ENCODE peak calls at places on chromosomes 13 and 19, in four cellular contexts. D, K, R and B are unnamed samples.

GRCh38 chr19:33440682-33441081 is 67.2 kb downstream of the CEBPG start:
- DNase-seq in D (no peak), K (peak), R (peak), B (peak)

GRCh38 chr13:65926750-65927171 is 1303.4 kb downstream of the PCDH9 start:
- DNase-seq in D (no peak), K (peak), R (no peak), B (no peak)

GRCh38 chr13:113982296-113982661 is 8.4 kb upstream of the C13orf46 start:
- DNase-seq in D (no peak), K (no peak), R (peak), B (peak)

GRCh38 chr19:31351212-31352193 is 2.3 kb upstream of the TSHZ3 start:
- DNase-seq in D (peak), K (no peak), R (peak), B (peak)

GRCh38 chr13:25069236-25069635 is 26.7 kb upstream of the PABPC3 start:
- DNase-seq in D (no peak), K (no peak), R (no peak), B (no peak)

GRCh38 chr19:850221-850978 is 1.7 kb upstream of the ELANE start:
- DNase-seq in D (peak), K (peak), R (peak), B (peak)

GRCh38 chr19:9645466-9645865 is 24.4 kb upstream of the ZNF561 start:
- DNase-seq in D (no peak), K (no peak), R (no peak), B (no peak)

GRCh38 chr13:27923794-27924528 is 4.2 kb downstream of the PDX1 start:
- DNase-seq in D (no peak), K (no peak), R (no peak), B (no peak)

GRCh38 chr13:44364601-44365000 is 9.0 kb upstream of the SERP2 start:
- DNase-seq in D (no peak), K (no peak), R (no peak), B (no peak)

GRCh38 chr19:2549701-2550191 is 73.8 kb downstream of the GADD45B start:
- DNase-seq in D (no peak), K (peak), R (peak), B (peak)

GRCh38 chr19:39208175-39208795 is 4.2 kb upstream of the SYCN start:
- DNase-seq in D (no peak), K (no peak), R (no peak), B (no peak)

GRCh38 chr19:58311345-58311744 is 6.2 kb downstream of the ERVK3-1 start:
- DNase-seq in D (no peak), K (no peak), R (no peak), B (no peak)

GRCh38 chr13:112877496-112877895 is 91.5 kb upstream of the MCF2L start:
- DNase-seq in D (no peak), K (peak), R (peak), B (peak)

GRCh38 chr19:44782729-44783128 is 5.0 kb downstream of the CBLC start:
- DNase-seq in D (no peak), K (no peak), R (no peak), B (no peak)

GRCh38 chr19:1249298-1249989 is 1.1 kb downstream of the MIDN start:
- DNase-seq in D (peak), K (peak), R (peak), B (peak)

GRCh38 chr19:20558571-20558970 is 7.0 kb downstream of the ZNF737 start:
- DNase-seq in D (no peak), K (no peak), R (no peak), B (no peak)

GRCh38 chr19:737591-738093 is 13.3 kb upstream of the MISP start:
- DNase-seq in D (peak), K (no peak), R (peak), B (peak)

GRCh38 chr19:10009269-10009665 is 1.0 kb downstream of the COL5A3 start:
- DNase-seq in D (peak), K (no peak), R (peak), B (no peak)

GRCh38 chr13:77701305-77701704 is 3.8 kb downstream of the SLAIN1 start:
- DNase-seq in D (no peak), K (no peak), R (no peak), B (no peak)

GRCh38 chr13:61255035-61255796 is 160.4 kb downstream of the PCDH20 start:
- DNase-seq in D (no peak), K (no peak), R (no peak), B (no peak)

GRCh38 chr13:84653915-84654534 is 771.8 kb upstream of the SLITRK1 start:
- DNase-seq in D (no peak), K (no peak), R (no peak), B (no peak)

GRCh38 chr19:11797491-11797890 is 832 bp upstream of the ZNF491 start:
- DNase-seq in D (peak), K (peak), R (peak), B (peak)

GRCh38 chr19:5880604-5881078 is 10.3 kb upstream of the FUT5 start:
- DNase-seq in D (no peak), K (peak), R (peak), B (no peak)
- H3K27ac ChIP-seq in D (no peak), K (no peak), R (peak), B (no peak)

GRCh38 chr13:108662528-108662927 is 33.1 kb downstream of the MYO16 start:
- DNase-seq in D (no peak), K (no peak), R (no peak), B (no peak)
- H3K27ac ChIP-seq in D (no peak), K (no peak), R (no peak), B (no peak)

GRCh38 chr19:18283338-18283737 is 1.9 kb upstream of the JUND start:
- DNase-seq in D (no peak), K (no peak), R (no peak), B (no peak)
- H3K27ac ChIP-seq in D (no peak), K (peak), R (peak), B (peak)

DNA sequence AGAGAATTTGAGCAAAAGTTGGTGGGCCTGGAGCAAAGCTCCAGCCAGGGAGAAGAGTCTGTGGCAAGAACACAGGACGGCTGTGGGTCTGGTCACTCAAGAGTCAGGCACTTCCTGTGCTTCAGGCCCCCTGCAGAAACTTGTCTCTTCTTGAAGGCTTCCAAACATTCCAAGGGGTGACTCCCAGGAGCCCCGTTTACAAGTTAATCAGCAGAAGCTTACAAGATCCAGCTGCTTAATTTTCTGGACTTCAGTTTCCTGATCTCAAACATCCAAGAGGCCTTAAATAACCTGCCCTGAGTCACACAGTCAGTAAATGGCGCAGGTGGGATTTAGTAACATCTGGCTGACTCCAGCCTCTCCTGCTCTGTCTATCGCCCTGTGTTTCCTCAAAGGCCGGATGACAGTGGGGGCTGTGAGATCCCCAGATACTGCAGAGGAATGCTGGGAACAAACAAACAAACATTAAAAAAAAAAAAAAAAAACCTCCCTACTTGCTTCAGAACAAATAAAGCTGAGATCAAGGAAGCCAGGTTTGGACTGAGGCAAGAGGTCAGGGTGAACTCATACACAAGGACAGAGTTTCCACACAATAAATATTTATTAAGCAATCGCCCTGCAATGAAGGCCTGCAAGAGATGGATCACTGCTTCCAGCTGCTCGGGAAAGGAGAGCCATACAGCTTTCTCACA is 175.4 kb upstream of the RFC3 start:
- DNase-seq in D (no peak), K (no peak), R (peak), B (no peak)
- H3K27ac ChIP-seq in D (no peak), K (peak), R (peak), B (peak)

DNA sequence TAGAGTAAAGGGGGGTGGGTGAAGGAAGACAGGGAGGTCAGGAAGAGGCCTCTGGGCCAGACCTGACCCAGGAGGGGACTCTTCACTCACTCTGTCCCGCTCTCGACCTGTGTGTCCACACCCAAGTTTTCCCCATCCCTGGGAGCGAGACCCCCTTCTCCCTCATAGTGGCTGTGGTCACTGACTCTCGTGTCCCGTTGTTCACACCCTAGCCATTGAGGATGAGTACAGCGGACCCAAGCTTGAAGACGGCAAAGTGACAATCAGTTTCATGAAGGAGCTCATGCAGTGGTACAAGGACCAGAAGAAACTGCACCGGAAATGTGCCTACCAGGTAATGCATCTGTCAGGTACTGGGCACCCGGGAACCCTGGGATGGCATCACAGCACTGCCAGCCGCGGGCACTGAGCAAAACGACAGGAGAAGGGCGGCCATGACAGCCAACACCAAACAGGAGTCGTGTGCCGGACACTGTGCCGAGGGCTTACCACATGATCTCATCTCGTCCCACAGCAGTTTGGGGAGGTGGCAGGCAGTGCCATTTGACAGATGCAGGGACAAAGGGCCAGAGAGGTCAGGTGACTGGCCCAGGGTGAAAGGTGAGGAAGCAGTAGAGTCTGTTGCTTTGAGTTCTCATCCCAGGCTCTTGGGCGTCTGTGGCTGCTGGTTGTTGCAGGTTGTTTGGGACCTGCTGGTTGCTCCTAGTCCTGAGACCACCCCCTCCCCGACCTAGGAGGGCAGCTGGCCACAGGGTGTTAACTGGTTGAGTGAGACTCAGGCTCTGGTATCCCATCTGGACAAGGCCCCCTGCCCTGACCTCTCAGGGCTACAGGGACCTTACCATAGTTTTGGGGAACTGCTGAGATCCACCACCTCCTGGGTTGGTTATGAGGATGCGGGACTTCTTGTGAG is 29.6 kb downstream of the PPP5C start:
- DNase-seq in D (no peak), K (peak), R (peak), B (no peak)
- H3K27ac ChIP-seq in D (no peak), K (no peak), R (peak), B (no peak)

GRCh38 chr19:48496959-48497727 is 14.5 kb downstream of the LMTK3 start:
- DNase-seq in D (peak), K (no peak), R (no peak), B (no peak)
- H3K27ac ChIP-seq in D (no peak), K (no peak), R (no peak), B (no peak)

DNA sequence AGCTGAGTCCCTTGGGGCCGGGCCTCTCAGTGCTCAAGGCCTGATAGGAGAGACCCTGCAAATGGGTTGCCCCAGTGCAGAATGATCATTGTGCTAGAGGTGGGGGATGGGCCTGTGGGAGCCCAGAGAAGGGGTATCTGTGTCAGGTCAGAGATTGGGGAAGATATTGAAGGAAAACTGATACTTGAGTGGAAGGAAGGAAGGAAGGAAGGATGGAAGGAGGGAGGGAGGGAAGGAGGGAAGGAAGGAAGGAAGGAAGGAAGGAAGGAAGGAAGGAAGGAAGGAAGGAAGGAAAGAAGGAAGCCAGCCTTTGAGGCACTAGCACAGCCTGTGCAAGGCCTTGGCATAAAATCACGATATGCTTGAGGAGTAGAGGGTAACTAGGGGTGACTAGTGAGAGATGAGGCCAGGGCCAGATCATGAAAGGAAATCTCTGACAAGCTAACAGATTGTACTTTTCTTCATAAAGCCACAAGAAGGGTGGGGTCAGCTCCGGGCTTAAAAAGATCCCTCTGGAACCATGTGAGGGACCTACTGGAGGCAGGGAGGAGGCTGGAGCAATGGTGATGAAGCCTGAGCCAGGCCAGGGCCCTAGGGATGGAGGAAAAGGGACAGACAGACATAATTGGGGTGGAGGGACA is 11.4 kb downstream of the PTH2 start:
- DNase-seq in D (no peak), K (no peak), R (no peak), B (peak)
- H3K27ac ChIP-seq in D (no peak), K (no peak), R (no peak), B (no peak)

GRCh38 chr19:17539288-17540117 is 15.9 kb upstream of the COLGALT1 start:
- DNase-seq in D (peak), K (peak), R (peak), B (peak)
- H3K27ac ChIP-seq in D (peak), K (peak), R (peak), B (peak)

DNA sequence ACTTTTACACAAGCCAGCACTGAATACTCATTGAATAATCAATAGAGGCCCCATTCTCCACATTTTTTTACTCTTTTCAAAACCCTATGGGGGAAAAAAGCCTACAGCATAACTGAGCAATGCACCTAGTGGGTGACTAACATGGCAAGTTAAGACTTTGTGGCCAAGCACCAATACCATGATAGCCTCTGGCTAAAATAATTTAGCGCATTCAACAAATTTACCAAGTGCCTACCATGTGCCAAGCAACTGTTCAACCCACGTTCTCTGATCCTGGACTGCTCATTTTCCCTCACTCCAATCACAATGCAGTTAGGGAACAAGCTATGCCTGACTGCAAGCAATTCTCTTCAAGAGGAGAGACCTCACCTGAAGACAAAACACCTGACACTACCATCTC is 3.0 kb downstream of the ANKRD10 start:
- DNase-seq in D (no peak), K (no peak), R (no peak), B (no peak)
- H3K27ac ChIP-seq in D (no peak), K (no peak), R (peak), B (no peak)

DNA sequence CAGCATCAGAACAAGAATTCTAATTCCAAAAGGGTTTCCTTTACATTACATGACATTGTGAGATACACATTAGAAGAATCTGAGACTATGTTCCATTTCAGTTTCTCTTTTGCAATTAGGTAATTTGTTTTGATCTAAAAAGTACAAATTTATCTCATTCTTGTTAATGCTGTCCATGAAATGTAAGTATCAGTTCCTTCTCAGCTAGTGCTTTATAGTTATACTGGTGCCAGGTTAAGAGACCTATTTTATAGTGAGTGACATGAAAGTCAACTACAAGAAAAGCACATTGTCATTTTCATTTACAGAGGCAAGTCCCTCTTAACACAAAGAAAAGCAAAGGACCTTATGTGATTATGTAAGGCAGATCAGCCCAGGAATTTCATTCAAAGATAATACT is 43.9 kb downstream of the RCBTB2 start:
- DNase-seq in D (no peak), K (no peak), R (no peak), B (no peak)
- H3K27ac ChIP-seq in D (no peak), K (peak), R (no peak), B (peak)